ENCODE peak calls at places on chromosome 13, in eight cellular contexts. X, B, U, H, R, F, S and W are unnamed samples.
A peak's percentile ranks its signal among the peaks of the same experiment; 100 is the strongest.

GRCh38 chr13:25180795-25181537 is 8.9 kb upstream of the AMER2 start:
- DNase-seq in X (no peak), B (no peak), U (no peak), H (no peak), R (no peak), F (no peak), S (peak; percentile 28), W (no peak)

GRCh38 chr13:25446261-25446660 is 74.5 kb downstream of the ATP8A2 start:
- DNase-seq in X (no peak), B (no peak), U (no peak), H (no peak), R (no peak), F (no peak), S (no peak), W (no peak)

GRCh38 chr13:51111174-51111573 is at the start of gene C13orf42:
- DNase-seq in X (no peak), B (no peak), U (no peak), H (no peak), R (no peak), F (no peak), S (peak; percentile 35), W (no peak)

GRCh38 chr13:93316848-93317247 is 90.2 kb downstream of the GPC6 start:
- DNase-seq in X (no peak), B (no peak), U (no peak), H (no peak), R (no peak), F (no peak), S (no peak), W (no peak)

GRCh38 chr13:35954207-35954560 is 177.0 kb downstream of the DCLK1 start:
- DNase-seq in X (no peak), B (no peak), U (no peak), H (no peak), R (no peak), F (no peak), S (no peak), W (no peak)

GRCh38 chr13:100650321-100650720 is 24.3 kb downstream of the TMTC4 start:
- DNase-seq in X (no peak), B (no peak), U (no peak), H (no peak), R (no peak), F (no peak), S (no peak), W (no peak)

GRCh38 chr13:72109863-72110262 is 242.9 kb upstream of the DACH1 start:
- DNase-seq in X (no peak), B (peak; percentile 61), U (no peak), H (no peak), R (no peak), F (no peak), S (no peak), W (peak; percentile 67)

GRCh38 chr13:29540334-29540733 is 55.2 kb downstream of the SLC7A1 start:
- DNase-seq in X (no peak), B (peak; percentile 61), U (no peak), H (no peak), R (no peak), F (peak; percentile 67), S (no peak), W (no peak)

GRCh38 chr13:70310720-70311119 is 202.5 kb upstream of the KLHL1 start:
- DNase-seq in X (peak; percentile 21), B (peak; percentile 13), U (no peak), H (no peak), R (peak; percentile 18), F (peak; percentile 66), S (no peak), W (peak; percentile 63)

GRCh38 chr13:111513766-111514611 is 193.5 kb downstream of the TEX29 start:
- DNase-seq in X (no peak), B (no peak), U (no peak), H (peak; percentile 22), R (no peak), F (no peak), S (no peak), W (no peak)

GRCh38 chr13:95032114-95032513 is 269.1 kb downstream of the ABCC4 start:
- DNase-seq in X (no peak), B (no peak), U (no peak), H (no peak), R (no peak), F (no peak), S (no peak), W (no peak)

GRCh38 chr13:39960206-39960605 is 304.7 kb downstream of the COG6 start:
- DNase-seq in X (no peak), B (no peak), U (no peak), H (no peak), R (no peak), F (no peak), S (no peak), W (no peak)

GRCh38 chr13:100443278-100443997 is 145.2 kb downstream of the GGACT start:
- DNase-seq in X (no peak), B (no peak), U (no peak), H (no peak), R (no peak), F (no peak), S (no peak), W (no peak)

GRCh38 chr13:60220072-60220471 is 56.3 kb upstream of the DIAPH3 start:
- DNase-seq in X (no peak), B (no peak), U (no peak), H (no peak), R (no peak), F (no peak), S (no peak), W (no peak)

GRCh38 chr13:112254061-112254818 is 121.9 kb upstream of the SPACA7 start:
- DNase-seq in X (peak; percentile 13), B (no peak), U (no peak), H (no peak), R (no peak), F (no peak), S (peak; percentile 45), W (no peak)

GRCh38 chr13:89846890-89847585 is 1500.4 kb upstream of the MIR17HG start:
- DNase-seq in X (no peak), B (no peak), U (peak; percentile 21), H (no peak), R (no peak), F (no peak), S (no peak), W (peak; percentile 50)

GRCh38 chr13:23889598-23890224 is 511 bp upstream of the MIPEP start:
- DNase-seq in X (no peak), B (peak; percentile 20), U (peak; percentile 65), H (no peak), R (peak; percentile 33), F (peak; percentile 19), S (no peak), W (peak; percentile 21)

GRCh38 chr13:43087960-43088580 is 64.7 kb downstream of the DNAJC15 start:
- DNase-seq in X (no peak), B (no peak), U (peak; percentile 54), H (no peak), R (no peak), F (no peak), S (no peak), W (peak; percentile 31)

GRCh38 chr13:48950507-48950886 is 25.2 kb upstream of the FNDC3A start:
- DNase-seq in X (no peak), B (peak; percentile 20), U (peak; percentile 28), H (no peak), R (no peak), F (peak; percentile 46), S (no peak), W (peak; percentile 38)

GRCh38 chr13:110466261-110466660 is 95.3 kb downstream of the RAB20 start:
- DNase-seq in X (no peak), B (no peak), U (no peak), H (no peak), R (peak; percentile 42), F (no peak), S (no peak), W (no peak)
- H3K4me1 ChIP-seq in X (no peaks in the 10 kb centered on the region), B (peaks cover 3% of the 10 kb centered on the region), U (no peaks in the 10 kb centered on the region), H (no peaks in the 10 kb centered on the region), R (peaks cover 12% of the 10 kb centered on the region), F (no peaks in the 10 kb centered on the region), S (no peaks in the 10 kb centered on the region), W (no peaks in the 10 kb centered on the region)

DNA sequence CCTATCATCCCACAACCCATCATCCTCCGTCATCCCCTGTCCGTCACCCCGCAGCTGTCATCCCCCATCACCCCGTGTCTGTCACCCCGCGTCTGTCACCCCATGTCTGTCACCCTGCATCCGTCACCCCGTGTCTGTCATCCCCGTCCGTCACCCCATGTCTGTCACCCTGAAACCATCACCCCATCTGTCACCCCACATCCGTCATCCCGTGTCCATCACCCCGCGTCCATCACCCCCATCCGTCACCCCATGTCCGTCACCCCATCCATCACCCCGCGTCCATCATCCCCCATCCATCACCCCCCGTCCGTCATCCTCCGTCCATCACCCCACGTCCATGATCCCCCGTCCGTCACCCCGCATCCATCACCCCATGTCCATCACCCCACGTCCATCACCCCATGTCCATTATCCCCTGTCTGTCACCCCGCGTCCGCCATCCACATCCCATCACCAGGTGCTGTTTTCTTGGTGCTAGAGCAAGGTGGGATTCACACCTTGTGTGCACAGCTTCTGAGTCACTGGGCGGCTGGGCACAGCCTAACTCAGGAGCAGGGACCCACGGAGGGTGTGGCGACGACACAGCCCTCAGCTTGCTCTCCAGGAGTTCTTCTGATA is 24.2 kb downstream of the RASA3 start:
- DNase-seq in X (no peak), B (no peak), U (no peak), H (no peak), R (no peak), F (no peak), S (no peak), W (no peak)
- H3K9ac ChIP-seq in X (no peak overlapping the region), B (peak overlapping the region; percentile 58), U (peak overlapping the region; percentile 21), H (no peak overlapping the region), R (peak overlapping the region; percentile 21), F (no peak overlapping the region), S (no peak overlapping the region), W (no peak overlapping the region)

GRCh38 chr13:114062341-114062740 is 70.1 kb downstream of the RASA3 start:
- DNase-seq in X (no peak), B (no peak), U (no peak), H (no peak), R (no peak), F (no peak), S (no peak), W (no peak)
- H3K4me1 ChIP-seq in X (peaks cover 16% of the 10 kb centered on the region), B (peaks cover 46% of the 10 kb centered on the region), U (peaks cover 43% of the 10 kb centered on the region), H (no peaks in the 10 kb centered on the region), R (peaks cover 33% of the 10 kb centered on the region), F (peaks cover 9% of the 10 kb centered on the region), S (peaks cover 4% of the 10 kb centered on the region), W (peaks cover 37% of the 10 kb centered on the region)

GRCh38 chr13:106573855-106574254 is 5.9 kb upstream of the ARGLU1 start:
- DNase-seq in X (peak; percentile 34), B (peak; percentile 55), U (peak; percentile 69), H (no peak), R (no peak), F (no peak), S (no peak), W (no peak)
- H3K9ac ChIP-seq in X (no peak overlapping the region), B (no peak overlapping the region), U (peak overlapping the region; percentile 57), H (no peak overlapping the region), R (no peak overlapping the region), F (no peak overlapping the region), S (no peak overlapping the region), W (no peak overlapping the region)

DNA sequence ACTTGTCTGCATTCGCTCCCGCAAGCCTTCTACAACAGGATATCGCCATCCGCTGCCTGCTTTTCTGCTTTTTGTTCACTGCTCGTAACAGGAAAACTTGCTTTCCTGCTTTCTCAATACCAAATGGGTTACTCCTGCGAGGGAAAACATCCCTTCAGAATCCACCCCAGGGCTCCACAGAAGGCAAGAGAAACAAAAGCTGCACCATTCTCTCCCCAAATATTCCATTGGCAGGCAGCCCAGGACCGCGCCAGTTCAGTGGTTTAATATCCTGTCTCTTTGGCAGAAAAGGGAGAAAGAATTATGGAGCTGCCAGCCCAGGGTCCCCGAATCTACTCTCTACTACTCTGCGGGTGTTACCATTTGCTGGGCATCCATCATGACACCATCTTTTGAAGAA is 84.7 kb upstream of the DOCK9 start:
- DNase-seq in X (no peak), B (peak; percentile 78), U (peak; percentile 54), H (no peak), R (no peak), F (no peak), S (no peak), W (peak; percentile 62)
- H3K4me1 ChIP-seq in X (no peaks in the 10 kb centered on the region), B (peaks cover 5% of the 10 kb centered on the region), U (peaks cover 26% of the 10 kb centered on the region), H (no peaks in the 10 kb centered on the region), R (no peaks in the 10 kb centered on the region), F (no peaks in the 10 kb centered on the region), S (peaks cover 3% of the 10 kb centered on the region), W (peaks cover 22% of the 10 kb centered on the region)